ENCODE peak calls at places on chromosomes 4 and X, in five cellular contexts. One of them, this sample, is unnamed.

GRCh38 chr4:13173974-13174373 is 310.2 kb downstream of the RAB28 start:
- DNase-seq in DMS53: no peak
- DNase-seq in T47D: no peak
- DNase-seq in T-helper 2 cell: no peak
- DNase-seq in activated CD4-positive, CD25-positive, alpha-beta regulatory T cell: no peak
- DNase-seq in this sample: no peak

GRCh38 chrX:79288723-79289122 is 78.4 kb downstream of the ITM2A start:
- DNase-seq in DMS53: no peak
- DNase-seq in T47D: no peak
- DNase-seq in T-helper 2 cell: no peak
- DNase-seq in activated CD4-positive, CD25-positive, alpha-beta regulatory T cell: no peak
- DNase-seq in this sample: no peak

GRCh38 chr4:25509656-25510055 is 132.6 kb downstream of the ANAPC4 start:
- DNase-seq in DMS53: no peak
- DNase-seq in T47D: no peak
- DNase-seq in T-helper 2 cell: no peak
- DNase-seq in activated CD4-positive, CD25-positive, alpha-beta regulatory T cell: no peak
- DNase-seq in this sample: no peak

GRCh38 chr4:79232555-79232954 is 93.3 kb downstream of the NAA11 start:
- DNase-seq in DMS53: no peak
- DNase-seq in T47D: peak
- DNase-seq in T-helper 2 cell: no peak
- DNase-seq in activated CD4-positive, CD25-positive, alpha-beta regulatory T cell: no peak
- DNase-seq in this sample: no peak

GRCh38 chr4:107824367-107825071 is at the start of gene SGMS2:
- DNase-seq in DMS53: peak
- DNase-seq in T47D: peak
- DNase-seq in T-helper 2 cell: no peak
- DNase-seq in activated CD4-positive, CD25-positive, alpha-beta regulatory T cell: no peak
- DNase-seq in this sample: peak

GRCh38 chrX:103585421-103586313 is at the start of gene TCEAL4:
- DNase-seq in DMS53: peak
- DNase-seq in T47D: peak
- DNase-seq in T-helper 2 cell: no peak
- DNase-seq in activated CD4-positive, CD25-positive, alpha-beta regulatory T cell: peak
- DNase-seq in this sample: peak

GRCh38 chr4:75841641-75842520 is 60.4 kb downstream of the PPEF2 start:
- DNase-seq in DMS53: peak
- DNase-seq in T47D: no peak
- DNase-seq in T-helper 2 cell: no peak
- DNase-seq in activated CD4-positive, CD25-positive, alpha-beta regulatory T cell: no peak
- DNase-seq in this sample: no peak

GRCh38 chr4:139018971-139019758 is 3.6 kb downstream of the NOCT start:
- DNase-seq in DMS53: no peak
- DNase-seq in T47D: no peak
- DNase-seq in T-helper 2 cell: no peak
- DNase-seq in activated CD4-positive, CD25-positive, alpha-beta regulatory T cell: no peak
- DNase-seq in this sample: peak

GRCh38 chr4:113760094-113760851 is 1.3 kb downstream of the CAMK2D start:
- DNase-seq in DMS53: peak
- DNase-seq in T47D: no peak
- DNase-seq in T-helper 2 cell: peak
- DNase-seq in activated CD4-positive, CD25-positive, alpha-beta regulatory T cell: peak
- DNase-seq in this sample: peak